ENCODE peak calls at places on chromosome 13, in ten cellular contexts. One of them, this sample, is unnamed.

GRCh38 chr13:33797622-33798021 is 20.3 kb upstream of the RFC3 start:
- DNase-seq in NB4: no peak
- DNase-seq in iPS-NIHi11: no peak
- DNase-seq in T follicular helper cell: no peak
- DNase-seq in iris pigment epithelial cell: peak
- DNase-seq in activated T-helper 1 cell treated with anti-CD3 and anti-CD28 coated beads, Interleukin-2, amount 50 U/mL, for 16 hours: no peak
- DNase-seq in AG09309: peak
- DNase-seq in cardiac fibroblast: peak
- DNase-seq in fibroblast of lung: peak
- DNase-seq in activated T-cell treated with anti-CD3 and anti-CD28 coated beads, Interleukin-2, amount 50 U/mL, for 1 hour: no peak
- DNase-seq in this sample: no peak

GRCh38 chr13:38045278-38046048 is 175.9 kb upstream of the TRPC4 start:
- DNase-seq in fibroblast of lung: peak
- DNase-seq in AG09309: no peak
- DNase-seq in activated T-helper 1 cell treated with anti-CD3 and anti-CD28 coated beads, Interleukin-2, amount 50 U/mL, for 16 hours: no peak
- DNase-seq in T follicular helper cell: no peak
- DNase-seq in iris pigment epithelial cell: peak
- DNase-seq in NB4: peak
- DNase-seq in activated T-cell treated with anti-CD3 and anti-CD28 coated beads, Interleukin-2, amount 50 U/mL, for 1 hour: no peak
- DNase-seq in iPS-NIHi11: peak
- DNase-seq in cardiac fibroblast: peak
- DNase-seq in this sample: peak

GRCh38 chr13:37869506-37869755 is 141 bp downstream of the TRPC4 start:
- DNase-seq in activated T-helper 1 cell treated with anti-CD3 and anti-CD28 coated beads, Interleukin-2, amount 50 U/mL, for 16 hours: no peak
- DNase-seq in AG09309: no peak
- DNase-seq in iPS-NIHi11: no peak
- DNase-seq in T follicular helper cell: no peak
- DNase-seq in fibroblast of lung: no peak
- DNase-seq in activated T-cell treated with anti-CD3 and anti-CD28 coated beads, Interleukin-2, amount 50 U/mL, for 1 hour: no peak
- DNase-seq in NB4: no peak
- DNase-seq in cardiac fibroblast: no peak
- DNase-seq in iris pigment epithelial cell: no peak
- DNase-seq in this sample: no peak

GRCh38 chr13:112735791-112736190 is 46.0 kb downstream of the ATP11A start:
- DNase-seq in NB4: no peak
- DNase-seq in AG09309: no peak
- DNase-seq in iris pigment epithelial cell: no peak
- DNase-seq in activated T-helper 1 cell treated with anti-CD3 and anti-CD28 coated beads, Interleukin-2, amount 50 U/mL, for 16 hours: no peak
- DNase-seq in cardiac fibroblast: no peak
- DNase-seq in T follicular helper cell: no peak
- DNase-seq in activated T-cell treated with anti-CD3 and anti-CD28 coated beads, Interleukin-2, amount 50 U/mL, for 1 hour: no peak
- DNase-seq in iPS-NIHi11: peak
- DNase-seq in fibroblast of lung: no peak
- DNase-seq in this sample: no peak

GRCh38 chr13:76965759-76966421 is 17.6 kb downstream of the ACOD1 start:
- DNase-seq in NB4: no peak
- DNase-seq in fibroblast of lung: peak
- DNase-seq in activated T-cell treated with anti-CD3 and anti-CD28 coated beads, Interleukin-2, amount 50 U/mL, for 1 hour: no peak
- DNase-seq in cardiac fibroblast: peak
- DNase-seq in iris pigment epithelial cell: peak
- DNase-seq in T follicular helper cell: no peak
- DNase-seq in AG09309: peak
- DNase-seq in iPS-NIHi11: no peak
- DNase-seq in activated T-helper 1 cell treated with anti-CD3 and anti-CD28 coated beads, Interleukin-2, amount 50 U/mL, for 16 hours: no peak
- DNase-seq in this sample: no peak

GRCh38 chr13:21673592-21674270 is 2.9 kb downstream of the FGF9 start:
- DNase-seq in iPS-NIHi11: peak
- DNase-seq in activated T-cell treated with anti-CD3 and anti-CD28 coated beads, Interleukin-2, amount 50 U/mL, for 1 hour: peak
- DNase-seq in T follicular helper cell: no peak
- DNase-seq in fibroblast of lung: peak
- DNase-seq in iris pigment epithelial cell: peak
- DNase-seq in AG09309: no peak
- DNase-seq in NB4: peak
- DNase-seq in activated T-helper 1 cell treated with anti-CD3 and anti-CD28 coated beads, Interleukin-2, amount 50 U/mL, for 16 hours: no peak
- DNase-seq in cardiac fibroblast: peak
- DNase-seq in this sample: no peak

GRCh38 chr13:71408416-71408815 is 458.6 kb downstream of the DACH1 start:
- DNase-seq in cardiac fibroblast: no peak
- DNase-seq in activated T-helper 1 cell treated with anti-CD3 and anti-CD28 coated beads, Interleukin-2, amount 50 U/mL, for 16 hours: no peak
- DNase-seq in activated T-cell treated with anti-CD3 and anti-CD28 coated beads, Interleukin-2, amount 50 U/mL, for 1 hour: no peak
- DNase-seq in iPS-NIHi11: no peak
- DNase-seq in NB4: no peak
- DNase-seq in AG09309: no peak
- DNase-seq in T follicular helper cell: no peak
- DNase-seq in iris pigment epithelial cell: peak
- DNase-seq in fibroblast of lung: no peak
- DNase-seq in this sample: no peak

GRCh38 chr13:77521595-77522367 is 13.7 kb upstream of the SCEL start:
- DNase-seq in activated T-helper 1 cell treated with anti-CD3 and anti-CD28 coated beads, Interleukin-2, amount 50 U/mL, for 16 hours: no peak
- DNase-seq in fibroblast of lung: no peak
- DNase-seq in iPS-NIHi11: peak
- DNase-seq in NB4: no peak
- DNase-seq in AG09309: no peak
- DNase-seq in cardiac fibroblast: peak
- DNase-seq in T follicular helper cell: no peak
- DNase-seq in iris pigment epithelial cell: peak
- DNase-seq in activated T-cell treated with anti-CD3 and anti-CD28 coated beads, Interleukin-2, amount 50 U/mL, for 1 hour: no peak
- DNase-seq in this sample: no peak

GRCh38 chr13:26502826-26503225 is 54.7 kb upstream of the WASF3 start:
- DNase-seq in iris pigment epithelial cell: peak
- DNase-seq in T follicular helper cell: no peak
- DNase-seq in fibroblast of lung: peak
- DNase-seq in AG09309: peak
- DNase-seq in activated T-cell treated with anti-CD3 and anti-CD28 coated beads, Interleukin-2, amount 50 U/mL, for 1 hour: no peak
- DNase-seq in cardiac fibroblast: peak
- DNase-seq in activated T-helper 1 cell treated with anti-CD3 and anti-CD28 coated beads, Interleukin-2, amount 50 U/mL, for 16 hours: no peak
- DNase-seq in NB4: no peak
- DNase-seq in iPS-NIHi11: no peak
- DNase-seq in this sample: no peak

GRCh38 chr13:107531816-107532215 is 683.5 kb downstream of the LIG4 start:
- DNase-seq in iPS-NIHi11: no peak
- DNase-seq in activated T-cell treated with anti-CD3 and anti-CD28 coated beads, Interleukin-2, amount 50 U/mL, for 1 hour: no peak
- DNase-seq in fibroblast of lung: no peak
- DNase-seq in AG09309: no peak
- DNase-seq in NB4: no peak
- DNase-seq in activated T-helper 1 cell treated with anti-CD3 and anti-CD28 coated beads, Interleukin-2, amount 50 U/mL, for 16 hours: no peak
- DNase-seq in T follicular helper cell: no peak
- DNase-seq in iris pigment epithelial cell: no peak
- DNase-seq in cardiac fibroblast: no peak
- DNase-seq in this sample: no peak

GRCh38 chr13:36882829-36883390 is 37.1 kb downstream of the SMAD9 start:
- DNase-seq in activated T-helper 1 cell treated with anti-CD3 and anti-CD28 coated beads, Interleukin-2, amount 50 U/mL, for 16 hours: no peak
- DNase-seq in activated T-cell treated with anti-CD3 and anti-CD28 coated beads, Interleukin-2, amount 50 U/mL, for 1 hour: no peak
- DNase-seq in T follicular helper cell: no peak
- DNase-seq in cardiac fibroblast: no peak
- DNase-seq in NB4: no peak
- DNase-seq in iris pigment epithelial cell: no peak
- DNase-seq in fibroblast of lung: no peak
- DNase-seq in AG09309: no peak
- DNase-seq in iPS-NIHi11: no peak
- DNase-seq in this sample: no peak

GRCh38 chr13:34748561-34748960 is 193.5 kb upstream of the NBEA start:
- DNase-seq in iPS-NIHi11: no peak
- DNase-seq in cardiac fibroblast: peak
- DNase-seq in AG09309: no peak
- DNase-seq in activated T-helper 1 cell treated with anti-CD3 and anti-CD28 coated beads, Interleukin-2, amount 50 U/mL, for 16 hours: no peak
- DNase-seq in iris pigment epithelial cell: no peak
- DNase-seq in fibroblast of lung: no peak
- DNase-seq in NB4: no peak
- DNase-seq in T follicular helper cell: no peak
- DNase-seq in activated T-cell treated with anti-CD3 and anti-CD28 coated beads, Interleukin-2, amount 50 U/mL, for 1 hour: no peak
- DNase-seq in this sample: no peak

GRCh38 chr13:111626371-111627305 is 306.2 kb downstream of the TEX29 start:
- DNase-seq in cardiac fibroblast: no peak
- DNase-seq in T follicular helper cell: no peak
- DNase-seq in activated T-helper 1 cell treated with anti-CD3 and anti-CD28 coated beads, Interleukin-2, amount 50 U/mL, for 16 hours: no peak
- DNase-seq in fibroblast of lung: no peak
- DNase-seq in activated T-cell treated with anti-CD3 and anti-CD28 coated beads, Interleukin-2, amount 50 U/mL, for 1 hour: no peak
- DNase-seq in AG09309: no peak
- DNase-seq in NB4: no peak
- DNase-seq in iPS-NIHi11: no peak
- DNase-seq in iris pigment epithelial cell: no peak
- DNase-seq in this sample: no peak

GRCh38 chr13:109427148-109427547 is 359.2 kb downstream of the IRS2 start:
- DNase-seq in T follicular helper cell: no peak
- DNase-seq in iris pigment epithelial cell: peak
- DNase-seq in activated T-helper 1 cell treated with anti-CD3 and anti-CD28 coated beads, Interleukin-2, amount 50 U/mL, for 16 hours: no peak
- DNase-seq in NB4: no peak
- DNase-seq in cardiac fibroblast: no peak
- DNase-seq in activated T-cell treated with anti-CD3 and anti-CD28 coated beads, Interleukin-2, amount 50 U/mL, for 1 hour: no peak
- DNase-seq in fibroblast of lung: no peak
- DNase-seq in iPS-NIHi11: no peak
- DNase-seq in AG09309: no peak
- DNase-seq in this sample: no peak

GRCh38 chr13:50244913-50245574 is 229.8 kb downstream of the KCNRG start:
- DNase-seq in AG09309: peak
- DNase-seq in fibroblast of lung: peak
- DNase-seq in iris pigment epithelial cell: peak
- DNase-seq in T follicular helper cell: no peak
- DNase-seq in activated T-helper 1 cell treated with anti-CD3 and anti-CD28 coated beads, Interleukin-2, amount 50 U/mL, for 16 hours: peak
- DNase-seq in NB4: peak
- DNase-seq in activated T-cell treated with anti-CD3 and anti-CD28 coated beads, Interleukin-2, amount 50 U/mL, for 1 hour: no peak
- DNase-seq in cardiac fibroblast: peak
- DNase-seq in iPS-NIHi11: no peak
- DNase-seq in this sample: peak

GRCh38 chr13:73096173-73097117 is 37.6 kb downstream of the KLF5 start:
- DNase-seq in T follicular helper cell: no peak
- DNase-seq in AG09309: no peak
- DNase-seq in NB4: no peak
- DNase-seq in fibroblast of lung: no peak
- DNase-seq in iris pigment epithelial cell: no peak
- DNase-seq in cardiac fibroblast: no peak
- DNase-seq in activated T-helper 1 cell treated with anti-CD3 and anti-CD28 coated beads, Interleukin-2, amount 50 U/mL, for 16 hours: no peak
- DNase-seq in iPS-NIHi11: no peak
- DNase-seq in activated T-cell treated with anti-CD3 and anti-CD28 coated beads, Interleukin-2, amount 50 U/mL, for 1 hour: no peak
- DNase-seq in this sample: no peak

GRCh38 chr13:49023441-49023840 is 47.7 kb downstream of the FNDC3A start:
- DNase-seq in cardiac fibroblast: peak
- DNase-seq in activated T-helper 1 cell treated with anti-CD3 and anti-CD28 coated beads, Interleukin-2, amount 50 U/mL, for 16 hours: no peak
- DNase-seq in iPS-NIHi11: no peak
- DNase-seq in NB4: no peak
- DNase-seq in fibroblast of lung: peak
- DNase-seq in AG09309: peak
- DNase-seq in activated T-cell treated with anti-CD3 and anti-CD28 coated beads, Interleukin-2, amount 50 U/mL, for 1 hour: no peak
- DNase-seq in iris pigment epithelial cell: peak
- DNase-seq in T follicular helper cell: no peak
- DNase-seq in this sample: peak

GRCh38 chr13:113941571-113942191 is 32.2 kb downstream of the C13orf46 start:
- DNase-seq in activated T-helper 1 cell treated with anti-CD3 and anti-CD28 coated beads, Interleukin-2, amount 50 U/mL, for 16 hours: no peak
- DNase-seq in NB4: peak
- DNase-seq in iPS-NIHi11: no peak
- DNase-seq in T follicular helper cell: no peak
- DNase-seq in fibroblast of lung: peak
- DNase-seq in iris pigment epithelial cell: peak
- DNase-seq in AG09309: no peak
- DNase-seq in cardiac fibroblast: peak
- DNase-seq in activated T-cell treated with anti-CD3 and anti-CD28 coated beads, Interleukin-2, amount 50 U/mL, for 1 hour: no peak
- DNase-seq in this sample: no peak

GRCh38 chr13:37375071-37375470 is 223.5 kb downstream of the POSTN start:
- DNase-seq in AG09309: no peak
- DNase-seq in iris pigment epithelial cell: peak
- DNase-seq in NB4: no peak
- DNase-seq in iPS-NIHi11: no peak
- DNase-seq in T follicular helper cell: no peak
- DNase-seq in cardiac fibroblast: no peak
- DNase-seq in fibroblast of lung: no peak
- DNase-seq in activated T-helper 1 cell treated with anti-CD3 and anti-CD28 coated beads, Interleukin-2, amount 50 U/mL, for 16 hours: no peak
- DNase-seq in activated T-cell treated with anti-CD3 and anti-CD28 coated beads, Interleukin-2, amount 50 U/mL, for 1 hour: no peak
- DNase-seq in this sample: no peak

GRCh38 chr13:87810920-87811344 is 139.8 kb downstream of the SLITRK5 start:
- DNase-seq in iris pigment epithelial cell: no peak
- DNase-seq in activated T-helper 1 cell treated with anti-CD3 and anti-CD28 coated beads, Interleukin-2, amount 50 U/mL, for 16 hours: no peak
- DNase-seq in NB4: peak
- DNase-seq in T follicular helper cell: no peak
- DNase-seq in activated T-cell treated with anti-CD3 and anti-CD28 coated beads, Interleukin-2, amount 50 U/mL, for 1 hour: no peak
- DNase-seq in cardiac fibroblast: no peak
- DNase-seq in iPS-NIHi11: no peak
- DNase-seq in fibroblast of lung: no peak
- DNase-seq in AG09309: no peak
- DNase-seq in this sample: no peak

GRCh38 chr13:45662122-45662521 is 40.0 kb upstream of the CBY2 start:
- DNase-seq in cardiac fibroblast: no peak
- DNase-seq in fibroblast of lung: no peak
- DNase-seq in T follicular helper cell: no peak
- DNase-seq in NB4: no peak
- DNase-seq in iPS-NIHi11: no peak
- DNase-seq in activated T-helper 1 cell treated with anti-CD3 and anti-CD28 coated beads, Interleukin-2, amount 50 U/mL, for 16 hours: no peak
- DNase-seq in AG09309: no peak
- DNase-seq in iris pigment epithelial cell: no peak
- DNase-seq in activated T-cell treated with anti-CD3 and anti-CD28 coated beads, Interleukin-2, amount 50 U/mL, for 1 hour: no peak
- DNase-seq in this sample: no peak

GRCh38 chr13:29369060-29369743 is 226.3 kb downstream of the SLC7A1 start:
- DNase-seq in AG09309: no peak
- DNase-seq in T follicular helper cell: no peak
- DNase-seq in iris pigment epithelial cell: peak
- DNase-seq in NB4: peak
- DNase-seq in cardiac fibroblast: peak
- DNase-seq in iPS-NIHi11: peak
- DNase-seq in fibroblast of lung: peak
- DNase-seq in activated T-helper 1 cell treated with anti-CD3 and anti-CD28 coated beads, Interleukin-2, amount 50 U/mL, for 16 hours: no peak
- DNase-seq in activated T-cell treated with anti-CD3 and anti-CD28 coated beads, Interleukin-2, amount 50 U/mL, for 1 hour: no peak
- DNase-seq in this sample: peak

GRCh38 chr13:41137241-41137640 is 4.6 kb upstream of the KBTBD6 start:
- DNase-seq in activated T-cell treated with anti-CD3 and anti-CD28 coated beads, Interleukin-2, amount 50 U/mL, for 1 hour: no peak
- DNase-seq in NB4: no peak
- DNase-seq in iris pigment epithelial cell: no peak
- DNase-seq in cardiac fibroblast: no peak
- DNase-seq in AG09309: no peak
- DNase-seq in fibroblast of lung: no peak
- DNase-seq in activated T-helper 1 cell treated with anti-CD3 and anti-CD28 coated beads, Interleukin-2, amount 50 U/mL, for 16 hours: no peak
- DNase-seq in T follicular helper cell: no peak
- DNase-seq in iPS-NIHi11: no peak
- DNase-seq in this sample: no peak

GRCh38 chr13:38265135-38265497 is 84.5 kb upstream of the UFM1 start:
- DNase-seq in cardiac fibroblast: no peak
- DNase-seq in iris pigment epithelial cell: no peak
- DNase-seq in activated T-helper 1 cell treated with anti-CD3 and anti-CD28 coated beads, Interleukin-2, amount 50 U/mL, for 16 hours: no peak
- DNase-seq in AG09309: no peak
- DNase-seq in activated T-cell treated with anti-CD3 and anti-CD28 coated beads, Interleukin-2, amount 50 U/mL, for 1 hour: no peak
- DNase-seq in T follicular helper cell: no peak
- DNase-seq in NB4: no peak
- DNase-seq in fibroblast of lung: no peak
- DNase-seq in iPS-NIHi11: no peak
- DNase-seq in this sample: no peak

GRCh38 chr13:45473627-45474026 is 8.9 kb downstream of the COG3 start:
- DNase-seq in activated T-helper 1 cell treated with anti-CD3 and anti-CD28 coated beads, Interleukin-2, amount 50 U/mL, for 16 hours: no peak
- DNase-seq in NB4: peak
- DNase-seq in iPS-NIHi11: peak
- DNase-seq in fibroblast of lung: no peak
- DNase-seq in AG09309: no peak
- DNase-seq in activated T-cell treated with anti-CD3 and anti-CD28 coated beads, Interleukin-2, amount 50 U/mL, for 1 hour: no peak
- DNase-seq in iris pigment epithelial cell: no peak
- DNase-seq in cardiac fibroblast: no peak
- DNase-seq in T follicular helper cell: no peak
- DNase-seq in this sample: no peak

GRCh38 chr13:103908274-103908673 is 842.1 kb upstream of the SLC10A2 start:
- DNase-seq in iPS-NIHi11: no peak
- DNase-seq in activated T-helper 1 cell treated with anti-CD3 and anti-CD28 coated beads, Interleukin-2, amount 50 U/mL, for 16 hours: no peak
- DNase-seq in cardiac fibroblast: no peak
- DNase-seq in T follicular helper cell: no peak
- DNase-seq in fibroblast of lung: no peak
- DNase-seq in activated T-cell treated with anti-CD3 and anti-CD28 coated beads, Interleukin-2, amount 50 U/mL, for 1 hour: no peak
- DNase-seq in iris pigment epithelial cell: no peak
- DNase-seq in AG09309: no peak
- DNase-seq in NB4: no peak
- DNase-seq in this sample: no peak

This sample was measured in HS-5.